ENCODE peak calls at places on chromosomes 3 and 15, in four cellular contexts. K, Y, Q and P are unnamed samples.

GRCh38 chr15:78391781-78392180 is 46.2 kb upstream of the IREB2 start:
- DNase-seq in Y (no peak), K (no peak), Q (no peak), P (no peak)

GRCh38 chr15:64634020-64634419 is 141.4 kb downstream of the RBPMS2 start:
- DNase-seq in Q (no peak), K (no peak), Y (peak; percentile 27), P (no peak)

GRCh38 chr3:167078070-167078622 is 302.0 kb downstream of the ZBBX start:
- DNase-seq in K (no peak), Y (no peak), Q (no peak), P (no peak)

GRCh38 chr15:66730168-66731014 is 28.4 kb downstream of the SMAD6 start:
- DNase-seq in K (peak; percentile 48), Y (no peak), Q (no peak), P (peak; percentile 76)

GRCh38 chr3:148833223-148833622 is 5.6 kb downstream of the CPB1 start:
- DNase-seq in Y (no peak), Q (no peak), K (no peak), P (peak; percentile 5)

GRCh38 chr3:198028718-198029117 is 68.7 kb downstream of the LMLN start:
- DNase-seq in Y (no peak), K (no peak), Q (no peak), P (peak; percentile 81)

GRCh38 chr3:77411334-77411733 is 371.4 kb downstream of the ROBO2 start:
- DNase-seq in K (no peak), Q (no peak), Y (no peak), P (no peak)

GRCh38 chr3:182989566-182989965 is 9.2 kb upstream of the DCUN1D1 start:
- DNase-seq in Q (no peak), Y (no peak), K (no peak), P (no peak)

GRCh38 chr3:194748229-194748628 is 62.5 kb downstream of the FAM43A start:
- DNase-seq in K (no peak), Y (no peak), Q (no peak), P (no peak)

GRCh38 chr3:49135499-49135898 is 2.6 kb upstream of the LAMB2 start:
- DNase-seq in K (no peak), Q (no peak), Y (no peak), P (no peak)

GRCh38 chr3:128329491-128330300 is 137.0 kb downstream of the DNAJB8 start:
- DNase-seq in Y (no peak), K (no peak), Q (no peak), P (no peak)

GRCh38 chr3:149942409-149942808 is 28.3 kb downstream of the PFN2 start:
- DNase-seq in Q (no peak), K (no peak), Y (no peak), P (no peak)

GRCh38 chr3:78507196-78507984 is 1260.4 kb downstream of the ROBO1 start:
- DNase-seq in Y (peak; percentile 73), K (no peak), Q (no peak), P (no peak)

GRCh38 chr15:94297543-94297942 is 66.2 kb downstream of the MCTP2 start:
- DNase-seq in Q (no peak), Y (no peak), K (no peak), P (no peak)

GRCh38 chr3:105553851-105554250 is 187.1 kb downstream of the ALCAM start:
- DNase-seq in K (no peak), Q (no peak), Y (no peak), P (peak; percentile 58)
- TF ChIP-seq USF2 in K (no peak), Q (no peak), Y (no peak), P (no peak)

GRCh38 chr3:37498126-37499039 is 324.0 kb upstream of the LRRFIP2 start:
- DNase-seq in Q (no peak), K (no peak), Y (no peak), P (no peak)
- TF ChIP-seq MAZ in Q (no peak), K (no peak), Y (no peak), P (no peak)

DNA sequence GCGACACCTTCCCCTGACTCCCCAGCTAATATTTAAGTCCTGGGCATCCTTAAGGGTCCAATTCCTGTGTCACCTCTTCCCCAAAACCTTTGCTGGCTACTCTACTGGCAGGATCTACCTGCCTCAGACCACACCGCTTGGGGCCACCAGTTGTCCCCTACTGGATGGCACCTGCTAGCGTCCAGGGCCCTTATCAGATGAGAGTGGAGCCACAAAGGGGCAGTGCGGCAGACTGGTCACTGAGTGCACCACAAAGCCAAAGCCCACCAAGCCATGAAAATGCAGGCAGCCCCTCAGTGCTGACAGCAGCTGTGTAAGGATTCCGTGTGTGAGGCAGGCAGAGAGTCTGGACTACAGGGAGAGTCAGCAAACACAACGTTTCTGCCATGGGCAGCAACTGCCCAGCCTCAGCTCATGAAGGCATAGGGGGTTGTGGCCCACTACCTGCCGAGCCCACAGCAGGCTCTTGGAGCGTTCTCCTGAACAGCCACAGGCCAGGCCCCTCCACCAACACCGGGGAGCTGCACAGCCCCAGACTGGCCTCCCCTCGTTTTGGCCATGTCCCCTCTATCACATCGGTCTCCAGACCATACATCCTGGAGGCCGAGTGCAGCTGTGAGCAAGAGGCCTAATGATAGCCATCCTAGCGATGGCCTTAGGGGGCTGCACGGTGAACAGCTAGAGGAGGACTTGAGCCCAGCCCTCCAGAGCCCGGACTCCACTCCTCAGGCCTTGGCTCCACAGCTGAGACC is 32.3 kb downstream of the ALDH1L1 start:
- DNase-seq in Q (no peak), K (no peak), Y (no peak), P (no peak)
- TF ChIP-seq USF2 in Q (no peak), K (no peak), Y (no peak), P (no peak)

GRCh38 chr3:115877647-115877934 is 254.3 kb downstream of the GAP43 start:
- DNase-seq in K (no peak), Q (no peak), Y (no peak), P (no peak)
- TF ChIP-seq MAZ in K (no peak), Q (no peak), Y (no peak), P (no peak)

GRCh38 chr3:47282424-47283192 is at the start of the genes KIF9 and KLHL18:
- DNase-seq in K (peak; percentile 93), Y (peak; percentile 92), Q (peak; percentile 94), P (peak; percentile 93)

GRCh38 chr3:47288966-47289910 is 6.5 kb downstream of the KLHL18 start:
- DNase-seq in Y (no peak), K (no peak), Q (no peak), P (no peak)

GRCh38 chr3:47283193-47283537 is 421 bp downstream of the KLHL18 start:
- DNase-seq in Q (no peak), Y (no peak), K (peak; percentile 5), P (no peak)

GRCh38 chr3:47280519-47280918 is 2.1 kb downstream of the KIF9 start:
- DNase-seq in Y (no peak), K (no peak), Q (no peak), P (no peak)

DNA sequence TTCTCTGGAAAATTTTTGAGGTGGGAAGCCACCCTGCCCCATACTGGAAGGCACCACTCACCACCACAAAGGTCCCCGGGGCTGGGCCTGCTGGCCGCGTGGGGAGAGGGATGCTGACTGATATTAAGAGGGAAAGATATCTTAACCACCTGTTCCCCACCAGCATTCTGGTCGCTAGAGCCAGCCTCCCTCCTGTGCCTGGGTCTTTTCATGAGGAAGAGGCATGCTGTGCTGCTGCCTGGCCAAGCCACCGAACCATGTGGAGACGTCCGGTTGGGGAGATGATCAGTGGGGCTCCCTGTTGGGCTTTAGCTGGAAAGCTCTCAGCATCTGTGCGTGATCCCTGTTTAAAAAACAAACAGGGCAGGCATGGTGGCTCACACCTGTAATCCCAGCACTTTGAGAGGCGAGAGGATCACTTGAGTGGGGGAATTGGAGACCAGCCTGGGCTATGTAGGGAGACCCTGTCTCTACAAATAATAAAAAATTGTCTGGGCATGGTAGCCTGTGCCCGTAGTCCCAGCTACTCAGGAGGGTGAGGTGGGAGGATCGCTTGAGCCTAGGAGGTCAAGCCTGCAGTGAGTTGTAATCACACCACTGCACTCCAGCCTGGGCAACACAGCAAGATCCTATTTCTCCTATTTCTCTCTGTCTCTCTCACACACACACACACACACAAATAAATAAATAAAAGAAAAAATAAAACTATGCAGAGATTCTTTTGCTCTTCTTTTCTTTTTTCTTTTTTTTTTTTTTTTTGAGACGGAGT is 1.0 kb downstream of the KLHL18 start:
- DNase-seq in K (no peak), Q (peak; percentile 36), Y (no peak), P (no peak)
- TF ChIP-seq USF2 in K (no peak), Q (no peak), Y (no peak), P (no peak)

GRCh38 chr3:39208463-39209055 is 16.2 kb upstream of the XIRP1 start:
- DNase-seq in Q (peak; percentile 76), Y (peak; percentile 21), K (peak; percentile 64), P (peak; percentile 56)
- TF ChIP-seq MAZ in Q (no peak), Y (no peak), K (no peak), P (no peak)

DNA sequence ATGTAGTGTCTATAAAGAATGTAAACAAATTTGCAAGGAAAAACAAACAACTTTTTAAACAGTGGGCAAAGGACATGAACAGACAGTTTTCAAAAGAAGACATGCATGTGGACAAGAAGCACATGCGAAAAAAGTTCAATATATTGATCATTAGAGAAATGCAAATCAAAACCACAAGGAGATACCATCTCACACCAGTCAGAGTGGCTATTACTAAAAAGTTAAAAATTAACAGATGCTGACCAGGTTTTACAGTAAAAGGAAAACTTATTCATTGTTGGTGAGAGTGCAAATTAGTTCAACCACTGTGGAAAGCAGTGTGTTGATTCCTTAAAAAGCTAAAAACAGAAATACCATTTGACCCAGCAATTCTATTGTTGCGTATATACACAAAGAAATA is 47.1 kb upstream of the LSAMP start:
- DNase-seq in Y (no peak), K (no peak), Q (no peak), P (no peak)
- TF ChIP-seq USF2 in Y (no peak), K (no peak), Q (no peak), P (no peak)

GRCh38 chr15:86650084-86650483 is 570.4 kb downstream of the AGBL1 start:
- DNase-seq in Q (no peak), Y (no peak), K (peak; percentile 40), P (no peak)
- TF ChIP-seq MAZ in Q (no peak), Y (no peak), K (no peak), P (no peak)